ENCODE peak calls at places on chromosomes 1 and 21, in eight cellular contexts. One of them, this sample, is unnamed.

GRCh38 chr1:231279081-231279480 is 38.1 kb downstream of the GNPAT start:
- DNase-seq in foreskin fibroblast: peak; percentile 11
- DNase-seq in GM12891: no peak
- DNase-seq in AG08396: no peak
- DNase-seq in SHP77: no peak
- DNase-seq in heart right ventricle: no peak
- DNase-seq in skeletal muscle cell: no peak
- DNase-seq in T-helper 17 cell: no peak
- DNase-seq in this sample: no peak

GRCh38 chr1:203216274-203217138 is 13.0 kb downstream of the CHIT1 start:
- DNase-seq in GM12891: peak; percentile 29
- DNase-seq in AG08396: peak; percentile 61
- DNase-seq in heart right ventricle: no peak
- DNase-seq in SHP77: peak; percentile 52
- DNase-seq in skeletal muscle cell: no peak
- DNase-seq in foreskin fibroblast: peak; percentile 51
- DNase-seq in T-helper 17 cell: peak; percentile 41
- DNase-seq in this sample: peak; percentile 81

GRCh38 chr1:169928438-169929209 is 34.9 kb upstream of the SCYL3 start:
- DNase-seq in foreskin fibroblast: peak; percentile 26
- DNase-seq in SHP77: peak; percentile 37
- DNase-seq in AG08396: peak; percentile 26
- DNase-seq in GM12891: no peak
- DNase-seq in skeletal muscle cell: no peak
- DNase-seq in heart right ventricle: no peak
- DNase-seq in T-helper 17 cell: no peak
- DNase-seq in this sample: no peak

GRCh38 chr1:222911866-222912265 is 97.0 kb downstream of the DISP1 start:
- DNase-seq in foreskin fibroblast: peak; percentile 51
- DNase-seq in skeletal muscle cell: peak; percentile 43
- DNase-seq in GM12891: no peak
- DNase-seq in T-helper 17 cell: no peak
- DNase-seq in heart right ventricle: no peak
- DNase-seq in AG08396: no peak
- DNase-seq in SHP77: no peak
- DNase-seq in this sample: no peak

GRCh38 chr21:43307677-43308070 is 119.3 kb downstream of the SIK1 start:
- DNase-seq in heart right ventricle: no peak
- DNase-seq in foreskin fibroblast: no peak
- DNase-seq in T-helper 17 cell: no peak
- DNase-seq in skeletal muscle cell: no peak
- DNase-seq in SHP77: peak; percentile 56
- DNase-seq in GM12891: no peak
- DNase-seq in AG08396: no peak
- DNase-seq in this sample: no peak

GRCh38 chr1:151494741-151495281 is 16.4 kb upstream of the CGN start:
- DNase-seq in T-helper 17 cell: no peak
- DNase-seq in SHP77: no peak
- DNase-seq in foreskin fibroblast: peak; percentile 61
- DNase-seq in heart right ventricle: no peak
- DNase-seq in GM12891: no peak
- DNase-seq in skeletal muscle cell: peak; percentile 58
- DNase-seq in AG08396: peak; percentile 48
- DNase-seq in this sample: peak; percentile 48

GRCh38 chr1:197984273-197984672 is 67.1 kb downstream of the LHX9 start:
- DNase-seq in skeletal muscle cell: no peak
- DNase-seq in heart right ventricle: no peak
- DNase-seq in T-helper 17 cell: no peak
- DNase-seq in SHP77: no peak
- DNase-seq in GM12891: no peak
- DNase-seq in foreskin fibroblast: peak; percentile 7
- DNase-seq in AG08396: peak; percentile 15
- DNase-seq in this sample: no peak

GRCh38 chr1:164591858-164592257 is 32.9 kb downstream of the PBX1 start:
- DNase-seq in T-helper 17 cell: no peak
- DNase-seq in GM12891: no peak
- DNase-seq in skeletal muscle cell: no peak
- DNase-seq in foreskin fibroblast: no peak
- DNase-seq in AG08396: no peak
- DNase-seq in heart right ventricle: no peak
- DNase-seq in SHP77: no peak
- DNase-seq in this sample: no peak

GRCh38 chr1:76465030-76465429 is 390.5 kb downstream of the ST6GALNAC3 start:
- DNase-seq in AG08396: peak; percentile 2
- DNase-seq in heart right ventricle: no peak
- DNase-seq in T-helper 17 cell: no peak
- DNase-seq in foreskin fibroblast: peak; percentile 6
- DNase-seq in skeletal muscle cell: no peak
- DNase-seq in SHP77: no peak
- DNase-seq in GM12891: no peak
- DNase-seq in this sample: no peak

GRCh38 chr21:29486306-29486705 is 187.6 kb downstream of the BACH1 start:
- DNase-seq in SHP77: no peak
- DNase-seq in GM12891: no peak
- DNase-seq in T-helper 17 cell: no peak
- DNase-seq in AG08396: no peak
- DNase-seq in skeletal muscle cell: no peak
- DNase-seq in heart right ventricle: no peak
- DNase-seq in foreskin fibroblast: no peak
- DNase-seq in this sample: no peak

GRCh38 chr1:76408303-76408702 is 333.8 kb downstream of the ST6GALNAC3 start:
- DNase-seq in T-helper 17 cell: no peak
- DNase-seq in heart right ventricle: no peak
- DNase-seq in foreskin fibroblast: no peak
- DNase-seq in skeletal muscle cell: no peak
- DNase-seq in AG08396: no peak
- DNase-seq in GM12891: no peak
- DNase-seq in SHP77: no peak
- DNase-seq in this sample: no peak

GRCh38 chr1:19163261-19163660 is 46.8 kb downstream of the UBR4 start:
- DNase-seq in T-helper 17 cell: no peak
- DNase-seq in AG08396: peak; percentile 77
- DNase-seq in foreskin fibroblast: peak; percentile 82
- DNase-seq in SHP77: no peak
- DNase-seq in skeletal muscle cell: peak; percentile 42
- DNase-seq in heart right ventricle: no peak
- DNase-seq in GM12891: no peak
- DNase-seq in this sample: no peak

GRCh38 chr1:34984435-34985062 is 598 bp downstream of the TMEM35B start:
- DNase-seq in SHP77: peak; percentile 14
- DNase-seq in AG08396: peak; percentile 50
- DNase-seq in T-helper 17 cell: no peak
- DNase-seq in heart right ventricle: no peak
- DNase-seq in foreskin fibroblast: peak; percentile 52
- DNase-seq in skeletal muscle cell: no peak
- DNase-seq in GM12891: no peak
- DNase-seq in this sample: no peak